ENCODE peak calls at places on chromosome 12, in five cellular contexts. E is body of pancreas, F is neural progenitor cell, I is SK-N-SH, J is mammary epithelial cell. T is an unnamed sample.
A peak's percentile ranks its signal among the peaks of the same experiment; 100 is the strongest.

GRCh38 chr12:82708056-82708455 is 21.4 kb downstream of the TMTC2 start:
- DNase-seq in E (no peak), F (no peak), I (no peak), J (no peak), T (no peak)

GRCh38 chr12:3962661-3963483 is 89.7 kb upstream of the PARP11 start:
- DNase-seq in E (peak; percentile 14), F (no peak), I (no peak), J (no peak), T (no peak)

GRCh38 chr12:63845726-63846125 is 1.2 kb downstream of the SRGAP1 start:
- DNase-seq in E (no peak), F (no peak), I (peak; percentile 18), J (peak; percentile 75), T (no peak)

GRCh38 chr12:541676-542289 is 82.0 kb downstream of the B4GALNT3 start:
- DNase-seq in E (no peak), F (peak; percentile 43), I (peak; percentile 69), J (no peak), T (no peak)

GRCh38 chr12:118498171-118498570 is 121.8 kb downstream of the SUDS3 start:
- DNase-seq in E (peak; percentile 46), F (no peak), I (no peak), J (no peak), T (no peak)

GRCh38 chr12:127802271-127802670 is 464.7 kb upstream of the TMEM132C start:
- DNase-seq in E (no peak), F (no peak), I (no peak), J (no peak), T (no peak)

GRCh38 chr12:32768518-32768917 is 12.8 kb upstream of the YARS2 start:
- DNase-seq in E (no peak), F (no peak), I (no peak), J (peak; percentile 9), T (peak; percentile 9)

GRCh38 chr12:55336002-55336401 is 5.5 kb downstream of the OR6C3 start:
- DNase-seq in E (no peak), F (no peak), I (no peak), J (no peak), T (no peak)

GRCh38 chr12:130101370-130101769 is 60.9 kb upstream of the FZD10 start:
- DNase-seq in E (no peak), F (no peak), I (no peak), J (no peak), T (no peak)

GRCh38 chr12:127101086-127101485 is 1165.9 kb upstream of the TMEM132C start:
- DNase-seq in E (no peak), F (no peak), I (no peak), J (no peak), T (no peak)

GRCh38 chr12:117033382-117034045 is 65.7 kb downstream of the TESC start:
- DNase-seq in E (peak; percentile 86), F (no peak), I (no peak), J (no peak), T (peak; percentile 49)
- TF ChIP-seq CTCF in E (no peak), F (no peak), I (no peak), J (no peak), T (no peak)

DNA sequence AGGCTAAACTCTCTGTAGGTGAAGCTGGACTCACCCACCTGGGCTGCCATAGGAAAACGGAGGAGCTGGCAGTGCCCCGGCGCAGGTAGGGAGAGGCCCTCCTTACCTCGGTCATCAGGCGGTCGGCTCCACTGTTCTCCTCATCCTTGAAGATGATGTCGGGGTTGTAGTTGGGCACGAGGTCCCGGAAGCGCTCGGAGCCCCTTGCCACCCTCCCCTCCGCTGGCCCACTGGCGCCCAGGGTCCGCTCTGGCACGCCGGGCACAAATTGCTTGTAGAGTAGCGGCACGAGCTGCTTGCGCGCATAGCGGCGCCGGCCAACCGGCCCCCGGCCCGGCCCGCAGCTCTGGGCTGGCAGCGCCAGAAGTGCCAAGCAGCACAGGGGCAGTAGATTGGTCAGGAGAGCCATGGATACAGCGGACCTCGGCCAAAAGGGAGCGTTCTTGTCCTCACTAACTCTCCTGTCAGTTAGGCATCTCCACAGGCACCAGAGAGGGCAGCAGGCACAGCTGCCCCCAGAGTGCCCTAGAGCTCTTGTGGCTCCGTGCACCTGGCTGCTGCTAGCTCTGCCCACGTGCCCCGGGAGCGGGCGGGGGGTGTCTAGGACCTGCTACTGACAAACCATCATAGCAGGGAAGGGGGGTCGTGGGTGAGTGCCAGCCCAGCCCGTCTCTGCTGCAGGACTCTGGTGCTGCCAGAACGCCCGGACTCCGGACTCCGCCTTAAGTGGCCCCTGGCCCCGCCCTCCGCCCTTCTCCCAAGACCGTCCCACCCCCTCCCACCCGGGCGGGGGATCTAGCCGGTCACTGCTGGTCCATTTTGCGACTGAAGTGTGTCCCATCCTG is at the start of gene DHH:
- DNase-seq in E (peak; percentile 31), F (peak; percentile 83), I (peak; percentile 72), J (no peak), T (peak; percentile 60)
- H3K4me3 ChIP-seq in E (no peak within 1 kb of the TSS), F (peak within 1 kb of the TSS; percentile 44), I (peak within 1 kb of the TSS; percentile 37), J (no peak within 1 kb of the TSS), T (peak within 1 kb of the TSS; percentile 30)

GRCh38 chr12:49355913-49356312 is 9.2 kb downstream of the DNAJC22 start:
- DNase-seq in E (no peak), F (no peak), I (no peak), J (no peak), T (no peak)
- H3K27me3 ChIP-seq in E (no peaks in the 10 kb centered on the region), F (no peaks in the 10 kb centered on the region), I (no peaks in the 10 kb centered on the region), J (no peaks in the 10 kb centered on the region), T (no peaks in the 10 kb centered on the region)

GRCh38 chr12:111532741-111533140 is 66.4 kb downstream of the ATXN2 start:
- DNase-seq in E (no peak), F (peak; percentile 51), I (no peak), J (no peak), T (no peak)

DNA sequence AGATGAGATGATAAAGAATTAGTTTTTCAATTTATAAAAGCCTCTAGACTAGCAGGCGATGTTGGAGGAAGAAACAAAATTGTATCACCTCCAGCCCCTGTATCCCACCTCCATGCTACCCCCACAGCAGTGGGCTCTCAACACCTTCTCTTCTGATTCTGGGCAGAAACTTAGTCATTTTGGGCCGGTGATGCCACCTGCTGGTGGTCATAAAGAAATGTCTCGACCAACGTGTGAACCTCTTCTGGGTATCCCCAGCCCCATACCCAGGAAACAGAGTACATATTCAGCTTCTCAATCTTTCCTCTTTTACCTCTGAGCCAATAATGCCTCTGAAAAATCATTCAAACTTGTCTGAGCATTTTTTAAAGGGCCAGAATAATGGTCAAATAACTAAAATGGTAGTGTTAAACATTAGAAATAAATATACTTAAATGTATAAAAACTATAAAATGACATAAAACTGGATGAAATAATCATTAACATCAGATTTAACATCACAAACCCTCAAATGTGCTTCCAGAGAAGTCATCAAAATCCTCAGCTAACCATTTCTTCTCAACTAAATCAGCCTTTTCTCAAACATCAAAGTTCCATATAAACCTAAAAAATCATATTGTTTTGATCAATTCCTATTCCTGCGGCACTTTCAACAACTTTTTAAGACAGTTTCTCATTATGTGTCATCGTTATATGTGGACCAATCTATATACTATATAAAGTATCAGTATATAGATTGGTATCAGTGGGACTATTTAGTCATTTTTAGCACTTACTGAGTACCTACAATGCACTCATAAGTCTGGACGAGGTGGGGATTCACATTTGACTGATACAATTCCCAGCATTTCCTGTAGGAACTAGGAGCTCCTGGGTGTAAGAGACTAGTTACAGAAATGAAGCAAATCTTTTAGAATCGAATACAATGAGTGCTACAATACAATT is 69.4 kb downstream of the ATXN2 start:
- DNase-seq in E (peak; percentile 50), F (peak; percentile 66), I (peak; percentile 78), J (peak; percentile 24), T (peak; percentile 61)
- TF ChIP-seq CTCF in E (peak; percentile 46), F (peak; percentile 77), I (peak; percentile 80), J (peak; percentile 60), T (peak; percentile 69)

DNA sequence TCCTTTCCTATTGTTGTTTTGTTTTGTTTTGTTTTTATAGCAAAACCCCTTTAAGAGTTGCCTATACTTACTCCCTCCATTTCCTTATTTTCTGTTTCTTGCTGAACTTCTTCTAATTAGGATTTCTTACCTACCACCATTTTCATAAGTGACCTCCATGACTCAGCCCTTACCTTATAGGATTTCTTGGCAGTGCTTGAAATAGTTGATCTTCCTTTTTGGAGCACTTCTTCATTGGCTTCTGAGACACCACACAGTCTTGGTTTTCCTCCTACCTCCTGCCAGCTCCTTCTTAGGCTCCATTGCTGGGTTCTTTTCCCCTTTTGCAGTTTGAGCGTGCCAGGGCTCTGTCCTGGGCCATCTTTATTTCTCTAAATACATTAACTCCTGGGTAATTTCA is 23.4 kb upstream of the EID3 start:
- DNase-seq in E (no peak), F (no peak), I (no peak), J (no peak), T (no peak)
- H3K4me3 ChIP-seq in E (no peak overlapping the region), F (no peak overlapping the region), I (no peak overlapping the region), J (no peak overlapping the region), T (no peak overlapping the region)